ENCODE peak calls at places on chromosomes 6 and 20, in nine cellular contexts. G is heart left ventricle, S is A549, W is IMR-90, D is breast epithelium, L is vagina, V is GM12878, J is adrenal gland, F is body of pancreas. O is an unnamed sample.
A peak's percentile ranks its signal among the peaks of the same experiment; 100 is the strongest.

GRCh38 chr20:59042151-59042795 is at the start of gene PRELID3B:
- DNase-seq in G (peak; percentile 28), S (peak; percentile 30), W (no peak), D (no peak), L (no peak), V (no peak), J (peak; percentile 57), F (peak; percentile 29), O (no peak)

GRCh38 chr20:52446421-52447231 is 255.0 kb upstream of the ZFP64 start:
- DNase-seq in G (no peak), S (no peak), W (peak; percentile 66), D (no peak), L (no peak), V (no peak), J (no peak), F (no peak), O (no peak)

GRCh38 chr6:11149551-11149950 is 38.0 kb upstream of the ERVFRD-1 start:
- DNase-seq in G (no peak), S (no peak), W (no peak), D (no peak), L (no peak), V (no peak), J (no peak), F (no peak), O (no peak)

GRCh38 chr6:5511924-5512323 is 250.6 kb downstream of the FARS2 start:
- DNase-seq in G (no peak), S (no peak), W (peak; percentile 88), D (no peak), L (no peak), V (no peak), J (no peak), F (no peak), O (no peak)

GRCh38 chr6:169008641-169009040 is 245.0 kb downstream of the THBS2 start:
- DNase-seq in G (no peak), S (no peak), W (no peak), D (no peak), L (no peak), V (no peak), J (no peak), F (no peak), O (no peak)

GRCh38 chr20:417801-418342 is 9.8 kb downstream of the RBCK1 start:
- DNase-seq in G (no peak), S (no peak), W (no peak), D (no peak), L (no peak), V (no peak), J (peak; percentile 56), F (no peak), O (no peak)

GRCh38 chr20:56465997-56466396 is 2.4 kb upstream of the RTF2 start:
- DNase-seq in G (no peak), S (no peak), W (no peak), D (no peak), L (no peak), V (no peak), J (no peak), F (no peak), O (no peak)

GRCh38 chr6:30912746-30913520 is 1.1 kb upstream of the VARS2 start:
- DNase-seq in G (no peak), S (no peak), W (no peak), D (no peak), L (no peak), V (no peak), J (no peak), F (no peak), O (no peak)

GRCh38 chr6:35511183-35511941 is 1.3 kb downstream of the TULP1 start:
- DNase-seq in G (no peak), S (no peak), W (no peak), D (no peak), L (no peak), V (no peak), J (no peak), F (no peak), O (no peak)

GRCh38 chr6:35512740-35513139 is at the start of gene TULP1:
- DNase-seq in G (no peak), S (no peak), W (no peak), D (no peak), L (no peak), V (no peak), J (no peak), F (no peak), O (no peak)

GRCh38 chr6:35511980-35512379 is 716 bp downstream of the TULP1 start:
- DNase-seq in G (no peak), S (no peak), W (no peak), D (no peak), L (no peak), V (no peak), J (no peak), F (no peak), O (no peak)

GRCh38 chr6:35516712-35517111 is 4.0 kb upstream of the TULP1 start:
- DNase-seq in G (no peak), S (no peak), W (no peak), D (no peak), L (no peak), V (no peak), J (no peak), F (no peak), O (no peak)

DNA sequence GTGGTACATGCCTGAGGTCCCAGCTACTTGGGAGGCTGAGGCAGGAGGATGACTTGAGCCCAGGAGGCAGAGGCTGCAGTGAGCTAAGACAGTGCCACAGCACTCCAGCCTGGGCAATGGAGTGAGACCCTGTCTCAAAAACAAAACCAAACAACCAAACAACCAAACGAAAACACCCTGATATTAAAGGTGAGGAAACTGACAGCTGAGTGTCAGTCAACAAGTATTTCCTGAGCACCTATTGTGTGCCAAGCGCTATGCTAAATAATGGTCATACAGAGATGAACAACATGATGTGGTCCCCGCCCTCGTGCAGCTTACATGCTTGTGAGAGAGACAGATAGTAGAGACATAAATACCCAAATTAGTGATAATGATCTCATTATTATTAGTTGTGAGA is 1.9 kb upstream of the TULP1 start:
- DNase-seq in G (no peak), S (no peak), W (no peak), D (no peak), L (no peak), V (no peak), J (no peak), F (no peak), O (no peak)
- TF ChIP-seq POLR2A in G (no peak), S (no peak), W (no peak), D (no peak), L (no peak), V (no peak), J (no peak), F (no peak), O (no peak)

GRCh38 chr20:17456226-17456625 is 75.0 kb downstream of the BFSP1 start:
- DNase-seq in G (no peak), S (no peak), W (no peak), D (no peak), L (no peak), V (no peak), J (no peak), F (no peak), O (no peak)

GRCh38 chr20:17449039-17449438 is 82.1 kb downstream of the BFSP1 start:
- DNase-seq in G (no peak), S (no peak), W (no peak), D (no peak), L (no peak), V (no peak), J (no peak), F (no peak), O (no peak)

GRCh38 chr20:17457064-17457463 is 74.1 kb downstream of the BFSP1 start:
- DNase-seq in G (no peak), S (no peak), W (no peak), D (no peak), L (no peak), V (no peak), J (no peak), F (no peak), O (no peak)

GRCh38 chr20:17452441-17452840 is 78.7 kb downstream of the BFSP1 start:
- DNase-seq in G (no peak), S (no peak), W (no peak), D (no peak), L (no peak), V (no peak), J (no peak), F (no peak), O (no peak)

DNA sequence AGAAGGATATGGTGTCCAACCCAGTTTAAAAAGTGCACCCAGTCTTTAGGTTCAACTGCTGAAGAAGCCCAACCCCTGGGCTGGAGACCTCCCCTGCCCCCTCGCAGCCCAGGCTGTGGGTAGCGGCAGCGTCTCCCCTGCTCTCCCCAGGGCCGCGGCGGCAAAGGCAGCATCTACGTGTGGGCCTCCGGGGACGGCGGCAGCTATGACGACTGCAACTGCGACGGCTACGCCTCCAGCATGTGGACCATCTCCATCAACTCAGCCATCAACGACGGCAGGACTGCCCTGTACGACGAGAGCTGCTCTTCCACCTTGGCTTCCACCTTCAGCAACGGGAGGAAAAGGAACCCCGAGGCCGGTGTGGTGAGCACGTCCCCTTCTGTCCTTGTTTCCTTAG is 77.6 kb downstream of the BFSP1 start:
- DNase-seq in G (no peak), S (no peak), W (no peak), D (no peak), L (no peak), V (no peak), J (no peak), F (no peak), O (no peak)
- H3K9me3 ChIP-seq in G (no peaks in the 10 kb centered on the region), S (peaks cover 8% of the 10 kb centered on the region), W (peaks cover 1% of the 10 kb centered on the region), D (no peaks in the 10 kb centered on the region), L (no peaks in the 10 kb centered on the region), V (no peaks in the 10 kb centered on the region), J (no peaks in the 10 kb centered on the region), F (no peaks in the 10 kb centered on the region), O (no peaks in the 10 kb centered on the region)

GRCh38 chr20:31820228-31820627 is 1.1 kb downstream of the MYLK2 start:
- DNase-seq in G (no peak), S (no peak), W (no peak), D (no peak), L (no peak), V (no peak), J (no peak), F (no peak), O (no peak)

GRCh38 chr20:31821427-31821826 is 2.3 kb downstream of the MYLK2 start:
- DNase-seq in G (no peak), S (no peak), W (no peak), D (no peak), L (no peak), V (no peak), J (no peak), F (peak; percentile 30), O (no peak)

GRCh38 chr20:31818376-31818908 is 714 bp upstream of the MYLK2 start:
- DNase-seq in G (no peak), S (no peak), W (no peak), D (no peak), L (no peak), V (no peak), J (no peak), F (no peak), O (no peak)

GRCh38 chr20:31817461-31817860 is 1.7 kb upstream of the MYLK2 start:
- DNase-seq in G (no peak), S (no peak), W (no peak), D (no peak), L (no peak), V (no peak), J (no peak), F (no peak), O (no peak)

GRCh38 chr20:31819083-31819784 is at the start of gene MYLK2:
- DNase-seq in G (no peak), S (no peak), W (no peak), D (no peak), L (no peak), V (no peak), J (no peak), F (peak; percentile 90), O (no peak)
- H3K4me1 ChIP-seq in G (no peaks in the 10 kb centered on the region), S (peaks cover 19% of the 10 kb centered on the region), W (peaks cover 2% of the 10 kb centered on the region), D (no peaks in the 10 kb centered on the region), L (peaks cover 13% of the 10 kb centered on the region), V (no peaks in the 10 kb centered on the region), J (peaks cover 3% of the 10 kb centered on the region), F (peaks cover 47% of the 10 kb centered on the region), O (no peaks in the 10 kb centered on the region)

GRCh38 chr20:25623736-25624499 is at the start of gene NANP:
- DNase-seq in G (peak; percentile 97), S (peak; percentile 98), W (peak; percentile 98), D (peak; percentile 96), L (peak; percentile 97), V (peak; percentile 86), J (peak; percentile 97), F (peak; percentile 97), O (peak; percentile 94)
- TF ChIP-seq POLR2A in G (peak; percentile 71), S (peak; percentile 92), W (peak; percentile 96), D (peak; percentile 48), L (peak; percentile 16), V (peak; percentile 86), J (peak; percentile 73), F (peak; percentile 66), O (no peak)